ENCODE peak calls at places on chromosome 18, in six cellular contexts. P is B cell, L is HCEC 1CT, V is HTR-8/SVneo, G is cardiac muscle cell, H is skeletal muscle cell. W is an unnamed sample.
A peak's percentile ranks its signal among the peaks of the same experiment; 100 is the strongest.

GRCh38 chr18:74950479-74950878 is 258.5 kb downstream of the PTGR3 start:
- DNase-seq in P (no peak), L (peak; percentile 1), V (no peak), G (no peak), H (no peak), W (no peak)

GRCh38 chr18:47929681-47930085 is 776 bp downstream of the SMAD2 start:
- DNase-seq in P (no peak), L (peak; percentile 56), V (no peak), G (no peak), H (no peak), W (no peak)

GRCh38 chr18:45106331-45106774 is 425.7 kb downstream of the SETBP1 start:
- DNase-seq in P (peak; percentile 75), L (no peak), V (no peak), G (no peak), H (no peak), W (no peak)

GRCh38 chr18:35130236-35130635 is 89.0 kb downstream of the MAPRE2 start:
- DNase-seq in P (no peak), L (no peak), V (no peak), G (no peak), H (no peak), W (no peak)

GRCh38 chr18:48766025-48766424 is 184.7 kb downstream of the SMAD7 start:
- DNase-seq in P (no peak), L (peak; percentile 21), V (no peak), G (no peak), H (no peak), W (no peak)

GRCh38 chr18:49768051-49768391 is 45.3 kb downstream of the ACAA2 start:
- DNase-seq in P (no peak), L (peak; percentile 49), V (peak; percentile 38), G (peak; percentile 66), H (peak; percentile 42), W (peak; percentile 59)

GRCh38 chr18:69282371-69282770 is 118.3 kb upstream of the DOK6 start:
- DNase-seq in P (no peak), L (no peak), V (no peak), G (no peak), H (no peak), W (no peak)

GRCh38 chr18:33231474-33232317 is 208.8 kb downstream of the CCDC178 start:
- DNase-seq in P (peak; percentile 41), L (peak; percentile 29), V (peak; percentile 1), G (peak; percentile 89), H (peak; percentile 16), W (peak; percentile 57)

GRCh38 chr18:47143153-47143552 is 7.1 kb downstream of the HDHD2 start:
- DNase-seq in P (no peak), L (no peak), V (no peak), G (no peak), H (no peak), W (no peak)

GRCh38 chr18:74142251-74142650 is 5.4 kb downstream of the FBXO15 start:
- DNase-seq in P (no peak), L (peak; percentile 65), V (no peak), G (no peak), H (no peak), W (no peak)

GRCh38 chr18:8469793-8470192 is 139.4 kb upstream of the RAB12 start:
- DNase-seq in P (no peak), L (no peak), V (no peak), G (no peak), H (no peak), W (peak; percentile 71)

GRCh38 chr18:72181241-72181764 is 362.8 kb downstream of the CBLN2 start:
- DNase-seq in P (peak; percentile 62), L (no peak), V (no peak), G (no peak), H (no peak), W (no peak)

GRCh38 chr18:77223653-77224052 is 26.0 kb upstream of the GALR1 start:
- DNase-seq in P (no peak), L (peak; percentile 80), V (peak; percentile 22), G (no peak), H (no peak), W (peak; percentile 15)

GRCh38 chr18:48347756-48348326 is 61.3 kb downstream of the ZBTB7C start:
- DNase-seq in P (no peak), L (no peak), V (no peak), G (no peak), H (no peak), W (no peak)

GRCh38 chr18:49016648-49017539 is 66.1 kb upstream of the SMAD7 start:
- DNase-seq in P (no peak), L (peak; percentile 68), V (peak; percentile 83), G (peak; percentile 61), H (peak; percentile 52), W (peak; percentile 76)

GRCh38 chr18:24843123-24843522 is 382.7 kb downstream of the HRH4 start:
- DNase-seq in P (no peak), L (no peak), V (no peak), G (no peak), H (no peak), W (no peak)

GRCh38 chr18:33593261-33593660 is 15.2 kb downstream of the ASXL3 start:
- DNase-seq in P (no peak), L (no peak), V (no peak), G (no peak), H (no peak), W (no peak)

W was measured in astrocyte of the cerebellum.